ENCODE peak calls at places on chromosomes 16 and 17, in four cellular contexts. One of them, this sample, is unnamed.

GRCh38 chr16:74711938-74712337 is 11.3 kb upstream of the MLKL start:
- DNase-seq in K562: no peak
- DNase-seq in HCT116: no peak
- DNase-seq in H1: no peak
- DNase-seq in this sample: no peak

GRCh38 chr17:77205396-77206124 is 64.8 kb downstream of the SEC14L1 start:
- DNase-seq in K562: no peak
- DNase-seq in HCT116: no peak
- DNase-seq in H1: no peak
- DNase-seq in this sample: peak

GRCh38 chr16:29915590-29916247 is 10.3 kb downstream of the KCTD13 start:
- DNase-seq in K562: no peak
- DNase-seq in HCT116: no peak
- DNase-seq in H1: no peak
- DNase-seq in this sample: no peak

GRCh38 chr17:66638707-66639479 is 196.0 kb upstream of the CACNG5 start:
- DNase-seq in K562: no peak
- DNase-seq in HCT116: no peak
- DNase-seq in H1: no peak
- DNase-seq in this sample: no peak

GRCh38 chr17:7613769-7614421 is 802 bp downstream of the FXR2 start:
- DNase-seq in K562: no peak
- DNase-seq in HCT116: no peak
- DNase-seq in H1: no peak
- DNase-seq in this sample: no peak

GRCh38 chr17:13518271-13519000 is 83.3 kb downstream of the HS3ST3A1 start:
- DNase-seq in K562: peak
- DNase-seq in HCT116: no peak
- DNase-seq in H1: no peak
- DNase-seq in this sample: no peak

GRCh38 chr17:47816947-47817346 is 4.6 kb downstream of the OSBPL7 start:
- DNase-seq in K562: no peak
- DNase-seq in HCT116: no peak
- DNase-seq in H1: no peak
- DNase-seq in this sample: no peak

GRCh38 chr16:17474037-17474436 is 3.3 kb upstream of the XYLT1 start:
- DNase-seq in K562: no peak
- DNase-seq in HCT116: no peak
- DNase-seq in H1: no peak
- DNase-seq in this sample: no peak

GRCh38 chr17:59893617-59894100 is 738 bp downstream of the RPS6KB1 start:
- DNase-seq in K562: no peak
- DNase-seq in HCT116: no peak
- DNase-seq in H1: no peak
- DNase-seq in this sample: no peak

GRCh38 chr17:38600906-38601305 is 4.8 kb downstream of the SRCIN1 start:
- DNase-seq in K562: peak
- DNase-seq in HCT116: no peak
- DNase-seq in H1: no peak
- DNase-seq in this sample: no peak

GRCh38 chr16:50974438-50975036 is 176.5 kb downstream of the SALL1 start:
- DNase-seq in K562: no peak
- DNase-seq in HCT116: no peak
- DNase-seq in H1: no peak
- DNase-seq in this sample: no peak

DNA sequence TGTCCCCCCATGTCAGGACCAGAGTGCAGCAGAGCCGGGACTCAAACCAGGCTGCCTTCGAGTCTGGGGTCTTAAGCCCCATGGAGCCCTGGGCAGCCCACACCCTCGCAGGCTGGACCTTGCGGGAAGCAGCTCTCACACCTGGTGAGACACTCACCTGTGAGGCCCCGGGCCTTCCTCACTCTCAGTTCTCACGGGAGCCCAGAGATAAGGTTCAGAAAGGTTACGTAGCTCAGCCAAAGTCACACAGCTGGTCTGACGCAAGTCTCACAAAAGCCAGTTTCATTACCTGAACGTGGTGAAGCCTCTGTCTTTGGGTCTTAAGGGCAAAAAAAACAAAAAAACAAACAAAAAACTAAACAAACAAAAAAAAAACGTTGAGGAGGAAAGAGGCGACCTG is 32.8 kb upstream of the SSTR5 start:
- DNase-seq in K562: no peak
- DNase-seq in HCT116: no peak
- DNase-seq in H1: no peak
- DNase-seq in this sample: no peak
- TF ChIP-seq EGR1 in K562: no peak
- TF ChIP-seq EGR1 in HCT116: no peak
- TF ChIP-seq EGR1 in H1: no peak
- TF ChIP-seq EGR1 in this sample: no peak

GRCh38 chr16:9846362-9847099 is 335.7 kb downstream of the GRIN2A start:
- DNase-seq in K562: no peak
- DNase-seq in HCT116: no peak
- DNase-seq in H1: no peak
- DNase-seq in this sample: no peak
- H3K27ac ChIP-seq in K562: no peak
- H3K27ac ChIP-seq in HCT116: no peak
- H3K27ac ChIP-seq in H1: no peak
- H3K27ac ChIP-seq in this sample: peak

DNA sequence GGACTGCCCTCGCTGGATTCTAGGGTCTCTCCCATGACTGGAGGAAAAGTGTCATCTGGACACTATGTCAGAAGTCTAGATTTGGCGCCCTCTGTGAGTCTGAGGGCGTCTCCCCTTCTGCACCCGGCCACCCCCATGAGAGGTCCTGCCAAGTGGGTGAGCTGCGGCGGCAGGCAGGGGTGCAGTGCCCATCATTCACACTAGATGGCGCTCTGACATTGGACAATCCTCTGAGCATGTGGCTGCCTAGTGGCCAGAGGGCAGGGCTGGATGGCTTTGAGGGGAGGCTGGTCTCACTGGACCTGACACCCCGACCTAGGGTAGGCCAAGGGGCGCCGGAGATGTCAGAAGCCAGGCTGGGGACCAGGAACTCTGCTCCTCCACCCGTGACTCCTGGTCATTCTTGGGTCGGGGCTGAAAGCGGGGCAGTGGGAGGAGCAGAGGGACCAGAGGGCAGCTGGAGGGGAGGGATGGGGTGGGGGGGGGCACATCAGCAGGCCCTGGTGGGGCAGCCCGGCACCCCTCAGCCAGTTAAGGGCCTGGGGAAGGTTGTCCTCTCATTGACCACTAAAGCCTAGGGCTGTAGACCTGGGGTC is 28.0 kb downstream of the MRM1 start:
- DNase-seq in K562: peak
- DNase-seq in HCT116: peak
- DNase-seq in H1: peak
- DNase-seq in this sample: peak
- TF ChIP-seq EGR1 in K562: no peak
- TF ChIP-seq EGR1 in HCT116: no peak
- TF ChIP-seq EGR1 in H1: no peak
- TF ChIP-seq EGR1 in this sample: no peak

GRCh38 chr17:49645654-49646053 is 32.2 kb downstream of the SPOP start:
- DNase-seq in K562: no peak
- DNase-seq in HCT116: no peak
- DNase-seq in H1: no peak
- DNase-seq in this sample: no peak

GRCh38 chr17:49646391-49647255 is 31.3 kb downstream of the SPOP start:
- DNase-seq in K562: no peak
- DNase-seq in HCT116: peak
- DNase-seq in H1: no peak
- DNase-seq in this sample: peak

GRCh38 chr17:49647256-49647585 is 30.7 kb downstream of the SPOP start:
- DNase-seq in K562: no peak
- DNase-seq in HCT116: no peak
- DNase-seq in H1: no peak
- DNase-seq in this sample: no peak
- H3K27ac ChIP-seq in K562: no peak
- H3K27ac ChIP-seq in HCT116: peak
- H3K27ac ChIP-seq in H1: no peak
- H3K27ac ChIP-seq in this sample: no peak

This sample was measured in GM12878.